ENCODE peak calls at places on chromosomes 2 and 18, in seven cellular contexts. P, D, T, J, X, Z and H are unnamed samples.
A peak's percentile ranks its signal among the peaks of the same experiment; 100 is the strongest.

GRCh38 chr2:77008925-77009706 is 513.1 kb downstream of the LRRTM4 start:
- DNase-seq in P (no peak), D (peak; percentile 45), T (no peak), J (no peak), X (no peak), Z (peak; percentile 57), H (no peak)

GRCh38 chr2:43831438-43832294 is 7.0 kb downstream of the ABCG5 start:
- DNase-seq in P (no peak), D (peak; percentile 4), T (peak; percentile 25), J (no peak), X (no peak), Z (peak; percentile 13), H (no peak)

GRCh38 chr18:13493071-13493470 is 233.3 kb downstream of the FAM210A start:
- DNase-seq in P (no peak), D (no peak), T (no peak), J (no peak), X (no peak), Z (no peak), H (no peak)

GRCh38 chr2:5697554-5697953 is 5.4 kb downstream of the SOX11 start:
- DNase-seq in P (peak; percentile 45), D (no peak), T (peak; percentile 46), J (no peak), X (no peak), Z (no peak), H (no peak)

GRCh38 chr2:96248624-96249023 is 17.2 kb downstream of the TMEM127 start:
- DNase-seq in P (no peak), D (no peak), T (no peak), J (no peak), X (no peak), Z (no peak), H (no peak)

GRCh38 chr2:231069379-231070054 is 12.8 kb downstream of the PSMD1 start:
- DNase-seq in P (no peak), D (peak; percentile 80), T (no peak), J (no peak), X (no peak), Z (peak; percentile 12), H (no peak)

GRCh38 chr2:57552885-57553284 is 493.7 kb upstream of the VRK2 start:
- DNase-seq in P (no peak), D (no peak), T (no peak), J (no peak), X (no peak), Z (no peak), H (no peak)

GRCh38 chr2:161424179-161424763 is 8.2 kb downstream of the TBR1 start:
- DNase-seq in P (no peak), D (no peak), T (no peak), J (no peak), X (no peak), Z (no peak), H (no peak)

GRCh38 chr2:109208071-109208950 is 79.3 kb downstream of the SH3RF3 start:
- DNase-seq in P (peak; percentile 83), D (peak; percentile 51), T (no peak), J (no peak), X (no peak), Z (no peak), H (no peak)

GRCh38 chr2:218872645-218873358 is 7.8 kb upstream of the WNT10A start:
- DNase-seq in P (no peak), D (no peak), T (no peak), J (no peak), X (no peak), Z (no peak), H (no peak)

GRCh38 chr2:11985817-11986566 is 239.6 kb downstream of the LPIN1 start:
- DNase-seq in P (no peak), D (no peak), T (no peak), J (no peak), X (no peak), Z (no peak), H (no peak)

GRCh38 chr2:222862068-222862914 is 1.5 kb downstream of the ACSL3 start:
- DNase-seq in P (peak; percentile 21), D (peak; percentile 57), T (no peak), J (no peak), X (peak; percentile 6), Z (peak; percentile 30), H (no peak)

GRCh38 chr2:184162426-184162825 is 435.9 kb upstream of the ZNF804A start:
- DNase-seq in P (no peak), D (no peak), T (no peak), J (no peak), X (no peak), Z (no peak), H (no peak)

GRCh38 chr2:241804326-241805276 is 4.4 kb upstream of the NEU4 start:
- DNase-seq in P (peak; percentile 37), D (peak; percentile 27), T (peak; percentile 3), J (no peak), X (no peak), Z (peak; percentile 29), H (no peak)

GRCh38 chr2:237154050-237154638 is 68.5 kb downstream of the COPS8 start:
- DNase-seq in P (peak; percentile 61), D (peak; percentile 65), T (no peak), J (peak; percentile 10), X (no peak), Z (peak; percentile 62), H (peak; percentile 34)